ENCODE peak calls at places on chromosomes 2 and 18, in ten cellular contexts. R is fibroblast of lung, Y is progenitor cell of endocrine pancreas, M is mesothelial cell of epicardium, W is coronary artery, D is epithelial cell of esophagus, J is Peyer's patch, T is SK-N-SH, U is A549, Z is pancreas. P is an unnamed sample.

GRCh38 chr18:64288446-64288845 is 139.6 kb upstream of the LINC00305 start:
- DNase-seq in R (no peak), Y (no peak), M (no peak), W (no peak), D (no peak), J (no peak), T (no peak), U (no peak), Z (no peak), P (no peak)

GRCh38 chr2:112622528-112622849 is 23.2 kb upstream of the SLC20A1 start:
- DNase-seq in R (peak; percentile 96), Y (no peak), M (no peak), W (no peak), D (peak; percentile 94), J (no peak), T (no peak), U (no peak), Z (no peak), P (no peak)

GRCh38 chr18:36811955-36812354 is 16.8 kb downstream of the TPGS2 start:
- DNase-seq in R (no peak), Y (no peak), M (no peak), W (no peak), D (no peak), J (no peak), T (no peak), U (no peak), Z (no peak), P (no peak)

GRCh38 chr2:226308981-226309380 is 490.6 kb downstream of the IRS1 start:
- DNase-seq in R (peak; percentile 61), Y (no peak), M (no peak), W (no peak), D (no peak), J (no peak), T (no peak), U (no peak), Z (no peak), P (no peak)

GRCh38 chr18:52701219-52701935 is 361.4 kb downstream of the DCC start:
- DNase-seq in R (no peak), Y (no peak), M (no peak), W (no peak), D (no peak), J (no peak), T (peak; percentile 3), U (no peak), Z (no peak), P (no peak)

GRCh38 chr2:162029287-162029901 is 44.6 kb downstream of the DPP4 start:
- DNase-seq in R (peak; percentile 65), Y (no peak), M (no peak), W (no peak), D (peak; percentile 86), J (no peak), T (peak; percentile 9), U (peak; percentile 13), Z (no peak), P (no peak)

GRCh38 chr18:8771930-8772329 is 66.6 kb downstream of the MTCL1 start:
- DNase-seq in R (peak; percentile 17), Y (no peak), M (no peak), W (peak; percentile 53), D (peak; percentile 22), J (no peak), T (no peak), U (no peak), Z (peak; percentile 21), P (no peak)

GRCh38 chr2:95158891-95159619 is 593 bp downstream of the ZNF514 start:
- DNase-seq in R (peak; percentile 40), Y (peak; percentile 36), M (peak; percentile 40), W (peak; percentile 79), D (peak; percentile 37), J (peak; percentile 34), T (peak; percentile 84), U (peak; percentile 27), Z (peak; percentile 31), P (peak; percentile 18)

GRCh38 chr2:10526281-10526680 is 78.2 kb upstream of the ODC1 start:
- DNase-seq in R (no peak), Y (no peak), M (no peak), W (no peak), D (no peak), J (no peak), T (no peak), U (no peak), Z (no peak), P (no peak)

GRCh38 chr2:8219631-8220393 is 462.0 kb upstream of the ID2 start:
- DNase-seq in R (no peak), Y (no peak), M (no peak), W (peak; percentile 86), D (no peak), J (no peak), T (no peak), U (no peak), Z (no peak), P (no peak)

GRCh38 chr2:139825726-139826125 is 1045.5 kb upstream of the NXPH2 start:
- DNase-seq in R (no peak), Y (no peak), M (no peak), W (no peak), D (peak; percentile 19), J (no peak), T (peak; percentile 1), U (no peak), Z (no peak), P (no peak)

GRCh38 chr2:28390857-28391563 is 1.6 kb upstream of the FOSL2 start:
- DNase-seq in R (no peak), Y (peak; percentile 42), M (no peak), W (peak; percentile 95), D (peak; percentile 78), J (no peak), T (peak; percentile 84), U (peak; percentile 72), Z (peak; percentile 72), P (peak; percentile 34)

GRCh38 chr18:60067426-60068210 is 167.8 kb downstream of the PMAIP1 start:
- DNase-seq in R (no peak), Y (no peak), M (no peak), W (no peak), D (peak; percentile 14), J (no peak), T (no peak), U (no peak), Z (no peak), P (no peak)

GRCh38 chr18:60066576-60066975 is 166.8 kb downstream of the PMAIP1 start:
- DNase-seq in R (no peak), Y (no peak), M (no peak), W (no peak), D (no peak), J (no peak), T (no peak), U (no peak), Z (no peak), P (no peak)

GRCh38 chr18:60070631-60071030 is 170.8 kb downstream of the PMAIP1 start:
- DNase-seq in R (no peak), Y (no peak), M (no peak), W (no peak), D (peak; percentile 62), J (no peak), T (no peak), U (no peak), Z (no peak), P (no peak)

GRCh38 chr18:60064271-60064670 is 164.5 kb downstream of the PMAIP1 start:
- DNase-seq in R (no peak), Y (no peak), M (no peak), W (no peak), D (peak; percentile 72), J (no peak), T (no peak), U (no peak), Z (no peak), P (no peak)

GRCh38 chr18:60069145-60069544 is 169.3 kb downstream of the PMAIP1 start:
- DNase-seq in R (no peak), Y (no peak), M (no peak), W (no peak), D (no peak), J (no peak), T (no peak), U (no peak), Z (no peak), P (no peak)
- TF ChIP-seq CTCF in R (no peak), Y (peak; percentile 9), M (no peak), W (no peak), D (no peak), J (no peak), T (peak; percentile 23), U (no peak), Z (no peak), P (no peak)

GRCh38 chr2:200422071-200422470 is 87.8 kb downstream of the KCTD18 start:
- DNase-seq in R (no peak), Y (no peak), M (no peak), W (no peak), D (no peak), J (no peak), T (no peak), U (no peak), Z (no peak), P (no peak)

GRCh38 chr2:200425026-200425821 is 84.6 kb downstream of the KCTD18 start:
- DNase-seq in R (no peak), Y (no peak), M (no peak), W (no peak), D (no peak), J (no peak), T (no peak), U (no peak), Z (no peak), P (no peak)

GRCh38 chr2:200423552-200423951 is 86.3 kb downstream of the KCTD18 start:
- DNase-seq in R (no peak), Y (no peak), M (no peak), W (no peak), D (no peak), J (no peak), T (no peak), U (no peak), Z (no peak), P (no peak)

GRCh38 chr2:200421270-200421669 is 88.6 kb downstream of the KCTD18 start:
- DNase-seq in R (no peak), Y (no peak), M (no peak), W (no peak), D (no peak), J (no peak), T (no peak), U (no peak), Z (no peak), P (no peak)

GRCh38 chr2:200422532-200423262 is 87.2 kb downstream of the KCTD18 start:
- DNase-seq in R (no peak), Y (no peak), M (no peak), W (no peak), D (no peak), J (no peak), T (no peak), U (no peak), Z (no peak), P (no peak)
- TF ChIP-seq CTCF in R (no peak), Y (peak; percentile 16), M (no peak), W (no peak), D (no peak), J (no peak), T (peak; percentile 40), U (peak; percentile 16), Z (no peak), P (peak; percentile 39)

GRCh38 chr18:22477222-22477621 is 59.5 kb upstream of the CTAGE1 start:
- DNase-seq in R (no peak), Y (no peak), M (no peak), W (no peak), D (no peak), J (no peak), T (no peak), U (no peak), Z (no peak), P (no peak)
- TF ChIP-seq CTCF in R (no peak), Y (no peak), M (no peak), W (no peak), D (no peak), J (no peak), T (no peak), U (no peak), Z (no peak), P (no peak)

GRCh38 chr2:71006955-71007799 is 12.5 kb upstream of the TEX261 start:
- DNase-seq in R (no peak), Y (no peak), M (no peak), W (no peak), D (no peak), J (no peak), T (no peak), U (peak; percentile 29), Z (no peak), P (no peak)
- TF ChIP-seq CTCF in R (no peak), Y (no peak), M (no peak), W (no peak), D (no peak), J (no peak), T (no peak), U (no peak), Z (no peak), P (no peak)

P was measured in neural crest cell.